ENCODE peak calls at places on chromosomes 13 and 19, in nine cellular contexts. D is HCT116, R is MM.1S, X is OCI-LY7, M is PC-3, Q is neural progenitor cell, C is SK-N-SH, O is GM23338, J is hepatocyte. B is an unnamed sample.
A peak's percentile ranks its signal among the peaks of the same experiment; 100 is the strongest.

GRCh38 chr19:21877976-21878375 is 42.0 kb upstream of the ZNF43 start:
- DNase-seq in D (no peak), R (no peak), X (no peak), M (no peak), Q (no peak), C (no peak), O (no peak), J (no peak), B (no peak)

GRCh38 chr13:110644892-110645521 is 29.7 kb downstream of the NAXD start:
- DNase-seq in D (no peak), R (peak; percentile 27), X (peak; percentile 64), M (peak; percentile 29), Q (peak; percentile 93), C (peak; percentile 46), O (peak; percentile 94), J (peak; percentile 80), B (peak; percentile 73)

GRCh38 chr19:38551450-38551813 is 66.3 kb downstream of the MAP4K1 start:
- DNase-seq in D (no peak), R (no peak), X (no peak), M (no peak), Q (no peak), C (no peak), O (no peak), J (no peak), B (peak; percentile 35)

GRCh38 chr13:26950546-26950945 is 190.0 kb upstream of the GPR12 start:
- DNase-seq in D (no peak), R (no peak), X (no peak), M (no peak), Q (no peak), C (no peak), O (no peak), J (no peak), B (no peak)

GRCh38 chr19:50276370-50277063 is 52.7 kb downstream of the KCNC3 start:
- DNase-seq in D (no peak), R (no peak), X (no peak), M (no peak), Q (no peak), C (no peak), O (no peak), J (no peak), B (no peak)

GRCh38 chr13:107324416-107325204 is 756.7 kb upstream of the ARGLU1 start:
- DNase-seq in D (no peak), R (no peak), X (no peak), M (no peak), Q (no peak), C (no peak), O (no peak), J (no peak), B (no peak)

GRCh38 chr19:41705393-41706174 is 2.8 kb upstream of the CEACAM5 start:
- DNase-seq in D (no peak), R (no peak), X (peak; percentile 13), M (peak; percentile 56), Q (peak; percentile 16), C (no peak), O (peak; percentile 80), J (peak; percentile 24), B (peak; percentile 41)

GRCh38 chr13:42707003-42707402 is 74.4 kb upstream of the FAM216B start:
- DNase-seq in D (no peak), R (no peak), X (no peak), M (no peak), Q (no peak), C (no peak), O (no peak), J (no peak), B (peak; percentile 45)

GRCh38 chr19:46976845-46977320 is 42.8 kb upstream of the NPAS1 start:
- DNase-seq in D (no peak), R (no peak), X (no peak), M (no peak), Q (peak; percentile 74), C (peak; percentile 57), O (peak; percentile 70), J (peak; percentile 62), B (peak; percentile 86)

GRCh38 chr13:44273991-44274810 is 99.4 kb upstream of the SERP2 start:
- DNase-seq in D (no peak), R (peak; percentile 72), X (peak; percentile 79), M (peak; percentile 47), Q (no peak), C (no peak), O (no peak), J (peak; percentile 34), B (peak; percentile 78)

DNA sequence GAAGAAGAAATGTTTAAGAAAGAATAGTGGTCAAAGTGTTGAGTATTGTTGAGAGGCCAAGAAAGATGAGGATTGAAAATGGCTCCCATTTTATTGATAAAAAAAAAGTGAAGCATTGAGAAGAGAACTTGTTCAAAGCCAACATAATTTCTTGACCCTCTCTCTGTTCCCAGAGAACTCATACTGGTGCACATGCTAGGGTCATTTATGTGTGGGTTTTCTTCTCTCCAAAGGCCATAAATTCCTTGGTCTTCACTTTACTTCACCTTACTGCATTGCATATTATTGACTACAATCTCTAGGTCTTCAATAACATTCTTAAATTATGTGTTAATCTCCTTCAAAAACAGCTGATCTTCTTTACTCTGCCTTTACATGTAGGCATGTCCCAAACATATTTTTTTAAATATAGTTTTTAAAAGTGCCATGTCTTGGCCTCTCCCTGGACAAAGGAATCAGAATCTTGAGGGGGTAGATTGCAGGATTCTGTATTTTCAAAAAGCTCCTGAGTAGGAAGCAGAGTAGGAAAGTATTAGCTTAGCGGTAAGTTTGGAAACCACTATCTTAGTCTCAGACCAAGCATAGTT is 1.8 kb upstream of the FNDC3A start:
- DNase-seq in D (no peak), R (no peak), X (no peak), M (no peak), Q (no peak), C (no peak), O (no peak), J (no peak), B (no peak)
- H3K4me3 ChIP-seq in D (no peak overlapping the region), R (no peak overlapping the region), X (no peak overlapping the region), M (no peak overlapping the region), Q (no peak overlapping the region), C (no peak overlapping the region), O (no peak overlapping the region), J (no peak overlapping the region), B (no peak overlapping the region)

DNA sequence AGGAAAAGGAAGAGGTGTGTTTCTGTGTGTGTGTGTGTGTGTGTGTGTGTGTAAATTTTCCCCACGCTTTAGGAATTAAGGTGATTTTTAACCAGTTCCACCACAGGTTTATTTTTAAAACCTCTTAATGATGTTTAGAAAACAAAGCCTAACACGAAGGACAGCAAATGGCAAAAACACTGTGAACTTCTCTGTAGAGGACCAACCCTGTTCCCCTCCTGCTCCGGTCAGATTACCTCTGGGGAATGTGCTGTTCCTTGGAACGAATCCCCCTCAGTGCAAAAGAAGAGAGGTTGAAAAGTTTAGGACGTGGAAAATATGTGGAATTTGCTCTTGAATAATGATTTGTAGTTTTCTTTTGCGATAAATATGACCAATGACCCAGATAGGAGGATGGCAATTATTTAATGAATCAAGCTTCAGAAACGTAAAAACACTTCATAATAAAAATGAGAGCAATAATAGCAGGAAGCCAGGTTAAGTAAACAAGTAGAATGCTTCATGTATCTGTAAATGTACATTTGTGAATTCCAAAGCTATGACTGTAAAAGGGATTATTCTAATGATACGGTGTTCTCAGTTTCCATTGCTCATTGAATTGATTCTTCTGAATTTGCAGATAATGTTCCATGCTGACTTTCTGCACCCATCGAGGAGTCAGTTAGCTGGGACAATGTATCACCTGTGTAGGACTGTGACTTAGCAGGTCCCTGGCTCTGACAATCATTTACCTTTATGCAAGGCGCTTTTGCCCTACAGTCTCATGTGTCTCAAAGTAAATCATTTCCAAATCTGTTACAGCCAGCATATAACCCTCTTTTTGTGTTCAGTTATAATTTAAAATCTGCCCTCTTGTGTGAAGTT is 266.8 kb downstream of the KLF5 start:
- DNase-seq in D (no peak), R (no peak), X (no peak), M (peak; percentile 81), Q (no peak), C (no peak), O (no peak), J (peak; percentile 70), B (no peak)
- H3K4me2 ChIP-seq in D (peak overlapping the region; percentile 79), R (no peak overlapping the region), X (no peak overlapping the region), M (peak overlapping the region; percentile 82), Q (no peak overlapping the region), C (no peak overlapping the region), O (no peak overlapping the region), J (peak overlapping the region; percentile 62), B (no peak overlapping the region)

GRCh38 chr19:3556978-3557460 is 367 bp downstream of the MFSD12 start:
- DNase-seq in D (no peak), R (peak; percentile 61), X (peak; percentile 65), M (peak; percentile 45), Q (peak; percentile 67), C (peak; percentile 74), O (peak; percentile 51), J (peak; percentile 80), B (peak; percentile 72)
- TF ChIP-seq EZH2phosphoT487 in D (no peak), R (no peak), X (no peak), M (no peak), Q (no peak), C (no peak), O (no peak), J (no peak), B (no peak)

GRCh38 chr19:45597425-45598111 is 4.4 kb downstream of the GPR4 start:
- DNase-seq in D (no peak), R (no peak), X (no peak), M (no peak), Q (no peak), C (no peak), O (peak; percentile 72), J (no peak), B (no peak)
- H3K4me3 ChIP-seq in D (no peak overlapping the region), R (no peak overlapping the region), X (peak overlapping the region; percentile 44), M (peak overlapping the region; percentile 37), Q (no peak overlapping the region), C (no peak overlapping the region), O (peak overlapping the region; percentile 67), J (no peak overlapping the region), B (peak overlapping the region; percentile 55)

GRCh38 chr19:3274245-3275067 is 50.0 kb downstream of the CELF5 start:
- DNase-seq in D (no peak), R (no peak), X (no peak), M (no peak), Q (no peak), C (no peak), O (no peak), J (no peak), B (no peak)
- H3K4me2 ChIP-seq in D (peak overlapping the region; percentile 85), R (no peak overlapping the region), X (peak overlapping the region; percentile 73), M (peak overlapping the region; percentile 85), Q (peak overlapping the region; percentile 76), C (no peak overlapping the region), O (peak overlapping the region; percentile 85), J (no peak overlapping the region), B (no peak overlapping the region)

GRCh38 chr19:6767357-6768235 is at the start of gene SH2D3A:
- DNase-seq in D (peak; percentile 96), R (peak; percentile 96), X (peak; percentile 99), M (peak; percentile 99), Q (peak; percentile 96), C (peak; percentile 60), O (peak; percentile 99), J (peak; percentile 96), B (peak; percentile 19)
- TF ChIP-seq EZH2phosphoT487 in D (no peak), R (no peak), X (no peak), M (no peak), Q (no peak), C (no peak), O (no peak), J (no peak), B (no peak)